ENCODE peak calls at places on chromosomes 3 and 15, in six cellular contexts. L is body of pancreas, O is AG04450, D is brain microvascular endothelial cell, F is IMR-90, M is GM06990. K is an unnamed sample.

GRCh38 chr3:190996376-190996775 is 133.9 kb upstream of the GMNC start:
- DNase-seq in L (no peak), O (no peak), D (no peak), F (peak), M (no peak), K (no peak)

GRCh38 chr15:83312046-83312445 is 27.6 kb upstream of the BNC1 start:
- DNase-seq in L (no peak), O (no peak), D (no peak), F (no peak), M (no peak), K (no peak)

GRCh38 chr3:55206000-55206399 is 278.1 kb upstream of the LRTM1 start:
- DNase-seq in L (no peak), O (no peak), D (no peak), F (peak), M (no peak), K (no peak)

GRCh38 chr15:61613729-61614128 is 384.6 kb upstream of the RORA start:
- DNase-seq in L (no peak), O (no peak), D (peak), F (no peak), M (no peak), K (no peak)

GRCh38 chr3:156498307-156498706 is 56.6 kb downstream of the SSR3 start:
- DNase-seq in L (no peak), O (no peak), D (no peak), F (no peak), M (no peak), K (no peak)

GRCh38 chr3:32304510-32304909 is 66.0 kb downstream of the CMTM8 start:
- DNase-seq in L (no peak), O (no peak), D (no peak), F (no peak), M (no peak), K (peak)

GRCh38 chr15:98416222-98416835 is 232.0 kb upstream of the IGF1R start:
- DNase-seq in L (no peak), O (no peak), D (no peak), F (peak), M (no peak), K (no peak)

GRCh38 chr15:52392008-52392687 is 96.5 kb upstream of the MYO5C start:
- DNase-seq in L (no peak), O (no peak), D (no peak), F (peak), M (no peak), K (no peak)

GRCh38 chr3:195693428-195694216 is 27.2 kb upstream of the MUC20 start:
- DNase-seq in L (no peak), O (no peak), D (no peak), F (no peak), M (no peak), K (no peak)

GRCh38 chr3:125161607-125162219 is 50.8 kb downstream of the SLC12A8 start:
- DNase-seq in L (no peak), O (no peak), D (no peak), F (no peak), M (no peak), K (no peak)

GRCh38 chr3:13844911-13845310 is 35.0 kb downstream of the WNT7A start:
- DNase-seq in L (no peak), O (no peak), D (no peak), F (no peak), M (no peak), K (no peak)

GRCh38 chr3:195240171-195240701 is 30.7 kb downstream of the XXYLT1 start:
- DNase-seq in L (peak), O (no peak), D (no peak), F (no peak), M (no peak), K (no peak)

GRCh38 chr15:88312941-88313579 is 56.5 kb upstream of the NTRK3 start:
- DNase-seq in L (no peak), O (no peak), D (no peak), F (no peak), M (no peak), K (no peak)

GRCh38 chr3:47083786-47084185 is 80.1 kb downstream of the SETD2 start:
- DNase-seq in L (no peak), O (no peak), D (no peak), F (no peak), M (peak), K (no peak)

GRCh38 chr3:102297259-102297658 is 137.6 kb upstream of the ZPLD1 start:
- DNase-seq in L (no peak), O (no peak), D (no peak), F (no peak), M (no peak), K (no peak)

GRCh38 chr3:61358364-61358763 is 107.1 kb upstream of the FHIT start:
- DNase-seq in L (peak), O (no peak), D (no peak), F (no peak), M (peak), K (no peak)

GRCh38 chr3:60954049-60954448 is 297.2 kb downstream of the FHIT start:
- DNase-seq in L (no peak), O (no peak), D (no peak), F (no peak), M (no peak), K (no peak)

GRCh38 chr15:39194431-39194830 is 386.4 kb upstream of the THBS1 start:
- DNase-seq in L (no peak), O (no peak), D (peak), F (peak), M (no peak), K (peak)

GRCh38 chr3:85312326-85312725 is 353.5 kb downstream of the CADM2 start:
- DNase-seq in L (no peak), O (no peak), D (no peak), F (no peak), M (no peak), K (no peak)

GRCh38 chr15:90903733-90904536 is 833 bp downstream of the MAN2A2 start:
- DNase-seq in L (peak), O (no peak), D (no peak), F (no peak), M (no peak), K (peak)

GRCh38 chr3:32419766-32420137 is 28.1 kb downstream of the CMTM7 start:
- DNase-seq in L (no peak), O (no peak), D (no peak), F (no peak), M (no peak), K (no peak)

GRCh38 chr3:134839990-134840389 is 44.9 kb downstream of the EPHB1 start:
- DNase-seq in L (no peak), O (no peak), D (no peak), F (no peak), M (no peak), K (no peak)

GRCh38 chr15:39075311-39075710 is 505.6 kb upstream of the THBS1 start:
- DNase-seq in L (no peak), O (no peak), D (no peak), F (peak), M (no peak), K (no peak)

GRCh38 chr3:46406786-46407611 is at the start of the genes CCR5AS and CCRL2:
- DNase-seq in L (peak), O (no peak), D (peak), F (peak), M (peak), K (no peak)

GRCh38 chr3:14534379-14535191 is 5.6 kb downstream of the GRIP2 start:
- DNase-seq in L (no peak), O (no peak), D (no peak), F (no peak), M (no peak), K (no peak)

GRCh38 chr15:66760968-66761722 is 59.1 kb downstream of the SMAD6 start:
- DNase-seq in L (no peak), O (no peak), D (no peak), F (no peak), M (no peak), K (no peak)

GRCh38 chr15:60758961-60759729 is 280.2 kb upstream of the ICE2 start:
- DNase-seq in L (peak), O (peak), D (peak), F (peak), M (no peak), K (no peak)

GRCh38 chr15:99433026-99433756 is 132.6 kb upstream of the MEF2A start:
- DNase-seq in L (no peak), O (no peak), D (no peak), F (no peak), M (no peak), K (no peak)

GRCh38 chr3:116085456-116085855 is 359.8 kb downstream of the LSAMP start:
- DNase-seq in L (no peak), O (no peak), D (no peak), F (no peak), M (no peak), K (no peak)

GRCh38 chr15:72009207-72009606 is 108.7 kb downstream of the MYO9A start:
- DNase-seq in L (peak), O (no peak), D (no peak), F (no peak), M (no peak), K (no peak)

GRCh38 chr15:62870216-62870615 is 172.3 kb upstream of the TPM1 start:
- DNase-seq in L (no peak), O (no peak), D (no peak), F (no peak), M (no peak), K (no peak)

DNA sequence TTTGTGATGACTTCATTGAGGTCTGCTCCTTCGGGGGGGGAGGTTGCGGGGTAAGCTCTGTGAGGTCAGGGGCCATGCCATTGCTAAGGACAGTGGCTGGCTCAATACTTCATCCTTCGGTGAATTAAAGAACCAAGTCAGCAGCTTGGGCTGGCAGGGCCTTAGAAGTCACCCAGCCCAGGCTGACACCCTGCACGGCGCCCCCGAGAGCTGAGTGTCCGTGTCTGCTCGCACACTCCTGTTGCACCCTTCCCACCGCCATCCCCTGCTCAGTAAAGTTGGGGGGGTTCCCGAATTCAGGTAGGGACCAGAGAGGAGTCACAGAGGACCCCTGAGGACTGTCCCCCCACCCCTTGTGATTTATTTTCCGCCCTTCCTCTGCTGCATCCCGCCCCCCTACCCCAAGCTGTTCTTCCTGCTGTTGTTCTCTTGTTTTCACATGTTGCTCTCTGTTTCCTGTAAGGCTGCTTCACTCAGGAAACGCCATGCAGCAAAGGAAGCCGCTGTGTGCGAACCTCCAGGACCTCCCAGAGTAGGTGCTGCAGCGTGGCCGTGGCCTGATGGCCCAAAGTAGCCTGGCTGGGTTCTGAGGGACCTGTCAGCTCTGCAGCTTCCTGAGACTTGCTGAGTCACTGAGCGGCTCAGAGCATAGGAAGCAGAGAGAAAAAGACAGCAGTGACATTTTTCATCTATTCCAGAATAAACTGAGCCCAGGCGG is 14.4 kb downstream of the EFCC1 start:
- DNase-seq in L (no peak), O (no peak), D (no peak), F (no peak), M (no peak), K (no peak)
- H3K4me3 ChIP-seq in L (no peak), O (no peak), D (no peak), F (no peak), M (no peak), K (no peak)

DNA sequence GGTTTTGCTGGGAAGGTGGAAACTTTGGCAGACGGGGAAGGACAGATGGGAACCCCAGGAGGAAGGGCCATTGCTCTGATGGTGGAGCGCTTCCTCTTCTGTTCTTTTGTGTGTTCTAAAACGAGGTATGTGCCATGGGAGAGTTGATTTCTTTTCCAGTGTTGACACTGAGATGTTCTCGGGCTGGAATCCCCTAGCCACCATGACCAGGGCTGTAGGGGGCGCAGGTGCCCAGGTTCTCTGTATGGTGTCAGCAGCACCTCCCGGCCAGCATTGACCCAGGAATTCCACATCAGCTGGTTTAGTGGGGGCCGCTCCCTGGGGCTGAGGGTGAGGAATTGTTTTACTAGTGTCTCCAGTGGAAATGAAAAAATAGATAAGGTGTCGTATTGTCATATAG is 34.3 kb upstream of the ACAD9 start:
- DNase-seq in L (no peak), O (no peak), D (no peak), F (no peak), M (no peak), K (no peak)
- TF ChIP-seq CTCF in L (no peak), O (no peak), D (peak), F (no peak), M (peak), K (no peak)

GRCh38 chr3:126984391-126985142 is 1.7 kb downstream of the PLXNA1 start:
- DNase-seq in L (no peak), O (no peak), D (no peak), F (no peak), M (no peak), K (no peak)
- H3K4me3 ChIP-seq in L (peak), O (peak), D (peak), F (peak), M (peak), K (peak)

DNA sequence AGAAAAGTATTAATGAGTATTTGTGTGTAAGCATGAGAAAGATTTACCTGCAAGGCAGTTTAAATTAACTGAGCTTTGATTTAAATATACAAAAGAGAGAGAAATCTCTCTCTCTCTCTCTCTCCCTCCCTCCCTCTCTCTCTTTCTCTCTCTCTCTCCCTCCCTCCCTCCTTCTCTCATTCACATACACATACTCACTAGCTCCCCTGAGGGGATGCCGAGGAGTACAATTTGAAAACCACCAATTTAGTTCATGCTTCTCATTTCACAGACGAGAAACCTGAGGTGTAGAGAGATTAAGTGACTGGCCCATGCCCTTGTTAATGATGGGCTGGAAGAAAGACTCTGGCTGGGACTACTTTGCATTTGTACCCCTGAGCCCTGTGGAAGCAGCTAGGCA is 59.4 kb downstream of the MECOM start:
- DNase-seq in L (no peak), O (no peak), D (no peak), F (no peak), M (no peak), K (no peak)
- TF ChIP-seq CTCF in L (no peak), O (no peak), D (no peak), F (no peak), M (no peak), K (no peak)

GRCh38 chr3:22731901-22732300 is 471.2 kb upstream of the UBE2E2 start:
- DNase-seq in L (no peak), O (no peak), D (no peak), F (no peak), M (no peak), K (no peak)

GRCh38 chr3:22734207-22734606 is 468.9 kb upstream of the UBE2E2 start:
- DNase-seq in L (no peak), O (no peak), D (no peak), F (no peak), M (no peak), K (no peak)

GRCh38 chr3:22732641-22733040 is 470.5 kb upstream of the UBE2E2 start:
- DNase-seq in L (no peak), O (no peak), D (no peak), F (no peak), M (no peak), K (no peak)

GRCh38 chr3:22734756-22735155 is 468.4 kb upstream of the UBE2E2 start:
- DNase-seq in L (no peak), O (no peak), D (no peak), F (no peak), M (no peak), K (no peak)

DNA sequence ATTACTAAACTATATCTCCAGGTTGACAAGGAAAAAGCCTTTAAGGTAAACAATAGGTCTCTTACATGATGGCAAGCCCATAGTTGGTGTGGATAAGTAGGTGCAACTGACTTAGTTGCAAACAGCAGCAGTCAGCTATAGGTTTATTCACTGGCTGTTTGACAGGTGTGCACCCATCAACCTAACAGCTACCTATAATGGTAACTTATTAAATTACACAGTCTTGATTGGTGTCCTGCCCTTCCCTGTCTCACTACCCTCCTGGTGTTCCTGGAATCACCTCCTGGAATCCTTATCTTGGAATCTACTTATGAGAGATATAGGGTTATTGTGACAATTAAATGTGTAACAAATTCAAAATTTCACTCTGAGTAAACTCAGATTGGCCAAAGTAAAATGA is 467.8 kb upstream of the UBE2E2 start:
- DNase-seq in L (no peak), O (no peak), D (no peak), F (no peak), M (no peak), K (no peak)
- H3K4me3 ChIP-seq in L (no peak), O (no peak), D (no peak), F (no peak), M (no peak), K (no peak)

DNA sequence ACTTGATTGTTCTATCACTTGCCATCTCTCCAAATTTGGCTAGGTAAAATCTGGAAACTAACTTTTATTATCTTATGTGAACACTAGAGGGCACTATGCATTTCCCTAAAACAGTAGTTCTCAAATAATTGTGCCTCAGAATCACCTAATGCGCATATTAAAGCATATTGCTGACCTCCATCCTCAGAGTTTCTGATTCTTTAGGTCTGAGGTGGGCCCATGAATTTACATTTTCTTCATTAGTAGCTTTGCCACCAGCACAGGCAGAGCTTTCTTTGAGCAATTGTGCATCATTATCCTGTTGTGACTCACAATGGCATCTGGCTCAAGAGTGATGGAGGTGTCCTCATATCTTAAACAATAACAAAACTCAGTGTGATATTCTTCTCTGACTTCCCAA is 17.5 kb upstream of the BCHE start:
- DNase-seq in L (no peak), O (no peak), D (peak), F (no peak), M (no peak), K (no peak)
- TF ChIP-seq CTCF in L (peak), O (peak), D (peak), F (peak), M (peak), K (peak)

K was measured in LNCaP clone FGC.